ENCODE peak calls at places on chromosomes 11 and 22, in six cellular contexts. R is IMR-90, E is cardiac fibroblast, B is neural progenitor cell, Q is Caco-2, M is HFFc6. L is an unnamed sample.
A peak's percentile ranks its signal among the peaks of the same experiment; 100 is the strongest.

GRCh38 chr22:23187871-23188700 is 7.8 kb downstream of the BCR start:
- DNase-seq in R (peak; percentile 23), E (no peak), B (no peak), Q (no peak), M (no peak), L (peak; percentile 37)

GRCh38 chr11:104799251-104799650 is 99.0 kb downstream of the CASP12 start:
- DNase-seq in R (no peak), E (no peak), B (no peak), Q (no peak), M (no peak), L (no peak)

GRCh38 chr11:119615003-119615878 is 113.8 kb downstream of the NECTIN1 start:
- DNase-seq in R (peak; percentile 90), E (peak; percentile 75), B (no peak), Q (no peak), M (peak; percentile 64), L (peak; percentile 74)

GRCh38 chr22:44933829-44934735 is 75.7 kb downstream of the PHF21B start:
- DNase-seq in R (no peak), E (no peak), B (no peak), Q (no peak), M (no peak), L (no peak)

GRCh38 chr11:73379189-73379880 is 3.1 kb downstream of the RELT start:
- DNase-seq in R (no peak), E (no peak), B (no peak), Q (no peak), M (no peak), L (no peak)

GRCh38 chr11:2460540-2461252 is 15.9 kb downstream of the KCNQ1 start:
- DNase-seq in R (no peak), E (no peak), B (no peak), Q (peak; percentile 50), M (no peak), L (no peak)

GRCh38 chr11:74533421-74533820 is 39.9 kb upstream of the LIPT2 start:
- DNase-seq in R (no peak), E (no peak), B (no peak), Q (no peak), M (no peak), L (no peak)

GRCh38 chr11:107218123-107219084 is 200.1 kb upstream of the GUCY1A2 start:
- DNase-seq in R (no peak), E (no peak), B (peak; percentile 33), Q (no peak), M (no peak), L (no peak)

GRCh38 chr11:75577198-75577597 is 15.1 kb downstream of the SERPINH1 start:
- DNase-seq in R (peak; percentile 38), E (peak; percentile 41), B (peak; percentile 59), Q (no peak), M (peak; percentile 58), L (peak; percentile 16)

GRCh38 chr11:124717786-124718634 is 21.7 kb upstream of the NRGN start:
- DNase-seq in R (peak; percentile 34), E (peak; percentile 44), B (peak; percentile 73), Q (no peak), M (no peak), L (no peak)

GRCh38 chr22:27993201-27993635 is 74.2 kb upstream of the PITPNB start:
- DNase-seq in R (no peak), E (no peak), B (no peak), Q (peak; percentile 19), M (no peak), L (no peak)

GRCh38 chr11:130413383-130414106 is 14.9 kb downstream of the ADAMTS8 start:
- DNase-seq in R (peak; percentile 95), E (peak; percentile 68), B (no peak), Q (no peak), M (peak; percentile 93), L (no peak)

GRCh38 chr22:22167791-22168189 is 76.8 kb upstream of the VPREB1 start:
- DNase-seq in R (no peak), E (no peak), B (no peak), Q (no peak), M (no peak), L (no peak)

GRCh38 chr22:20751185-20751851 is 22.6 kb upstream of the SERPIND1 start:
- DNase-seq in R (no peak), E (peak; percentile 10), B (peak; percentile 51), Q (no peak), M (no peak), L (no peak)

GRCh38 chr22:39179401-39179827 is 26.9 kb upstream of the CBX7 start:
- DNase-seq in R (no peak), E (no peak), B (peak; percentile 72), Q (no peak), M (no peak), L (no peak)

GRCh38 chr22:47195676-47196492 is 433.4 kb downstream of the TBC1D22A start:
- DNase-seq in R (no peak), E (no peak), B (no peak), Q (no peak), M (no peak), L (no peak)

GRCh38 chr11:94815705-94816344 is 47.7 kb downstream of the AMOTL1 start:
- DNase-seq in R (no peak), E (no peak), B (peak; percentile 57), Q (peak; percentile 63), M (no peak), L (no peak)

GRCh38 chr11:95641506-95641905 is 148.1 kb downstream of the FAM76B start:
- DNase-seq in R (no peak), E (no peak), B (no peak), Q (no peak), M (no peak), L (no peak)

GRCh38 chr11:61004037-61004641 is 32.7 kb downstream of the CD6 start:
- DNase-seq in R (peak; percentile 13), E (peak; percentile 62), B (no peak), Q (no peak), M (no peak), L (no peak)

GRCh38 chr11:14015711-14016110 is 53.2 kb downstream of the SPON1 start:
- DNase-seq in R (peak; percentile 81), E (peak; percentile 43), B (no peak), Q (peak; percentile 88), M (no peak), L (no peak)

GRCh38 chr22:41687901-41688364 is 734 bp downstream of the SNU13 start:
- DNase-seq in R (peak; percentile 22), E (peak; percentile 28), B (peak; percentile 54), Q (no peak), M (no peak), L (no peak)

GRCh38 chr11:86141645-86142569 is 73.0 kb upstream of the PICALM start:
- DNase-seq in R (peak; percentile 23), E (no peak), B (no peak), Q (no peak), M (no peak), L (no peak)

GRCh38 chr11:111148953-111149352 is 96.6 kb upstream of the POU2AF2 start:
- DNase-seq in R (peak; percentile 37), E (peak; percentile 54), B (no peak), Q (no peak), M (no peak), L (no peak)

GRCh38 chr11:71307811-71308645 is 55.7 kb upstream of the SHANK2 start:
- DNase-seq in R (no peak), E (no peak), B (no peak), Q (peak; percentile 29), M (no peak), L (no peak)

GRCh38 chr22:17628304-17629166 is at the start of gene ATP6V1E1:
- DNase-seq in R (peak; percentile 96), E (peak; percentile 98), B (peak; percentile 96), Q (peak; percentile 97), M (peak; percentile 96), L (peak; percentile 98)

GRCh38 chr11:98545544-98546175 is 475.1 kb upstream of the CNTN5 start:
- DNase-seq in R (no peak), E (no peak), B (no peak), Q (no peak), M (no peak), L (no peak)